ENCODE peak calls at places on chromosome 18, in six cellular contexts. One of them, this sample, is unnamed.

GRCh38 chr18:77557030-77557429 is 307.4 kb downstream of the GALR1 start:
- DNase-seq in astrocyte of the spinal cord: peak; percentile 12
- DNase-seq in spleen: no peak
- DNase-seq in choroid plexus epithelial cell: peak; percentile 55
- DNase-seq in heart right ventricle: no peak
- DNase-seq in GM12864: no peak
- DNase-seq in this sample: no peak

GRCh38 chr18:4293337-4293736 is 161.8 kb downstream of the DLGAP1 start:
- DNase-seq in astrocyte of the spinal cord: no peak
- DNase-seq in spleen: no peak
- DNase-seq in choroid plexus epithelial cell: no peak
- DNase-seq in heart right ventricle: no peak
- DNase-seq in GM12864: no peak
- DNase-seq in this sample: no peak

GRCh38 chr18:75341267-75341666 is 86.2 kb downstream of the SMIM21 start:
- DNase-seq in astrocyte of the spinal cord: peak; percentile 33
- DNase-seq in spleen: peak; percentile 60
- DNase-seq in choroid plexus epithelial cell: peak; percentile 17
- DNase-seq in heart right ventricle: no peak
- DNase-seq in GM12864: no peak
- DNase-seq in this sample: no peak

GRCh38 chr18:3264362-3264761 is 2.4 kb downstream of the MYL12B start:
- DNase-seq in astrocyte of the spinal cord: no peak
- DNase-seq in spleen: no peak
- DNase-seq in choroid plexus epithelial cell: no peak
- DNase-seq in heart right ventricle: no peak
- DNase-seq in GM12864: no peak
- DNase-seq in this sample: no peak

GRCh38 chr18:31931163-31931885 is 11.6 kb downstream of the TRAPPC8 start:
- DNase-seq in astrocyte of the spinal cord: peak; percentile 16
- DNase-seq in spleen: no peak
- DNase-seq in choroid plexus epithelial cell: peak; percentile 65
- DNase-seq in heart right ventricle: no peak
- DNase-seq in GM12864: no peak
- DNase-seq in this sample: no peak

GRCh38 chr18:61578846-61579245 is 245.6 kb downstream of the CDH20 start:
- DNase-seq in astrocyte of the spinal cord: no peak
- DNase-seq in spleen: no peak
- DNase-seq in choroid plexus epithelial cell: no peak
- DNase-seq in heart right ventricle: no peak
- DNase-seq in GM12864: no peak
- DNase-seq in this sample: no peak

GRCh38 chr18:73793386-73793785 is 354.2 kb downstream of the FBXO15 start:
- DNase-seq in astrocyte of the spinal cord: peak; percentile 40
- DNase-seq in spleen: no peak
- DNase-seq in choroid plexus epithelial cell: peak; percentile 77
- DNase-seq in heart right ventricle: no peak
- DNase-seq in GM12864: no peak
- DNase-seq in this sample: no peak

GRCh38 chr18:9916067-9916684 is 2.4 kb downstream of the VAPA start:
- DNase-seq in astrocyte of the spinal cord: peak; percentile 41
- DNase-seq in spleen: no peak
- DNase-seq in choroid plexus epithelial cell: no peak
- DNase-seq in heart right ventricle: no peak
- DNase-seq in GM12864: no peak
- DNase-seq in this sample: no peak

GRCh38 chr18:58452392-58453166 is 176.3 kb downstream of the ALPK2 start:
- DNase-seq in astrocyte of the spinal cord: no peak
- DNase-seq in spleen: no peak
- DNase-seq in choroid plexus epithelial cell: no peak
- DNase-seq in heart right ventricle: no peak
- DNase-seq in GM12864: no peak
- DNase-seq in this sample: no peak

GRCh38 chr18:13447621-13448020 is 229.1 kb downstream of the LDLRAD4 start:
- DNase-seq in astrocyte of the spinal cord: peak; percentile 87
- DNase-seq in spleen: no peak
- DNase-seq in choroid plexus epithelial cell: peak; percentile 91
- DNase-seq in heart right ventricle: peak; percentile 34
- DNase-seq in GM12864: no peak
- DNase-seq in this sample: peak; percentile 79

DNA sequence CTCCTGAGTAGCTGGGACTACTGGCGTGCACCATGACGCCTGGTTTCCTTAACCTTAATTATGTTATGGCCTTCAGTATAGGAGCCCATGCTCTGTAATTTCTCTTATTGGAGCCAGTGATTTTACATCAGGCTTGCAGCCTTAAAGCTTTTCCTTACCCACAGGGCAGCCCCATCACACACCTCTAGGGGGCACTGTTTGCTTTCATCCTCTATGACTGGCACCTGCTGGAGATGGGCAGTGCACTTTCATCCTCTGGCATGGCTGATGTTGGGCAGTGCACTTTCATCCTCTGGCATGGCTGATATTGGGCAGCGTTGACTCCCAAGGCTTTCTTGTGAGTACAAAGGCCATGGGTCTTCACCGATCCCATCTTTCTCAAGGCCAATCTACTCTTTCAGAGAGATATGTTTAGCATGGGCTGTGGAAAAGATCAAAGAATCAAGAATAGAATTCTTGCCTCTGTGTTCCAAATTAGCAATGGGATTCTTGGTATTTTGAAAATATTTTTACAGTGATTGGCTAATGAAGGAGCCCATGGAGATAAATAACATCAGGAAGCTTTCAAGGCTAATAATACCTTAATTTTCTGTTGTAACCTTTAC is 80.7 kb upstream of the MEX3C start:
- DNase-seq in astrocyte of the spinal cord: peak; percentile 8
- DNase-seq in spleen: no peak
- DNase-seq in choroid plexus epithelial cell: peak; percentile 32
- DNase-seq in heart right ventricle: no peak
- DNase-seq in GM12864: peak; percentile 13
- DNase-seq in this sample: no peak
- TF ChIP-seq CTCF in astrocyte of the spinal cord: peak; percentile 60
- TF ChIP-seq CTCF in spleen: peak; percentile 30
- TF ChIP-seq CTCF in choroid plexus epithelial cell: peak; percentile 63
- TF ChIP-seq CTCF in heart right ventricle: peak; percentile 10
- TF ChIP-seq CTCF in GM12864: peak; percentile 77
- TF ChIP-seq CTCF in this sample: no peak

GRCh38 chr18:26619350-26619749 is 71.0 kb upstream of the KCTD1 start:
- DNase-seq in astrocyte of the spinal cord: no peak
- DNase-seq in spleen: no peak
- DNase-seq in choroid plexus epithelial cell: no peak
- DNase-seq in heart right ventricle: no peak
- DNase-seq in GM12864: no peak
- DNase-seq in this sample: no peak

GRCh38 chr18:26621161-26622026 is 73.0 kb upstream of the KCTD1 start:
- DNase-seq in astrocyte of the spinal cord: peak; percentile 35
- DNase-seq in spleen: no peak
- DNase-seq in choroid plexus epithelial cell: peak; percentile 71
- DNase-seq in heart right ventricle: peak; percentile 27
- DNase-seq in GM12864: peak; percentile 7
- DNase-seq in this sample: no peak

GRCh38 chr18:26628017-26628416 is 79.7 kb upstream of the KCTD1 start:
- DNase-seq in astrocyte of the spinal cord: no peak
- DNase-seq in spleen: no peak
- DNase-seq in choroid plexus epithelial cell: no peak
- DNase-seq in heart right ventricle: no peak
- DNase-seq in GM12864: no peak
- DNase-seq in this sample: no peak

DNA sequence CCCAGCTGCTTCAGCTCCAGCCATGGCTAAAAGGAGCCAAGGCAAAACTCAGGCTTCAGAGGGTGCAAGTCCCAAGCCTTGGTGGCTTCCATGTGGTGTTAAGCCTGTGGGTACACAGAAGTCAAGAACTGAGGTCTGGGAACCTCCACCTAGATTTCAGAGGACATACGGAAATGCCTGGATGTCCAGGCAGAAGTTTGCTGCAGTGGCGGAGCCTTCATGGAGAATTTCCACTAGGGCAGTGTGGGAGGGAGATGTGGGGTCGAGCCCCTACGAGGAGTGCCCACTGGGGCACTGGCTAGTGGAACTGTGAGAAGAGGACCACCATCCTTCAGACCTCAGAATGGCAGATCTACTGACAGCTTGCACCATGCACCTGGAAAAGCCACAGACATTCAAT is 76.1 kb upstream of the KCTD1 start:
- DNase-seq in astrocyte of the spinal cord: no peak
- DNase-seq in spleen: no peak
- DNase-seq in choroid plexus epithelial cell: no peak
- DNase-seq in heart right ventricle: no peak
- DNase-seq in GM12864: no peak
- DNase-seq in this sample: no peak
- H3K4me3 ChIP-seq in astrocyte of the spinal cord: no peak overlapping the region
- H3K4me3 ChIP-seq in spleen: no peak overlapping the region
- H3K4me3 ChIP-seq in choroid plexus epithelial cell: no peak overlapping the region
- H3K4me3 ChIP-seq in heart right ventricle: no peak overlapping the region
- H3K4me3 ChIP-seq in GM12864: no peak overlapping the region
- H3K4me3 ChIP-seq in this sample: no peak overlapping the region

GRCh38 chr18:6983366-6983765 is 134.2 kb downstream of the LAMA1 start:
- DNase-seq in astrocyte of the spinal cord: no peak
- DNase-seq in spleen: no peak
- DNase-seq in choroid plexus epithelial cell: no peak
- DNase-seq in heart right ventricle: no peak
- DNase-seq in GM12864: no peak
- DNase-seq in this sample: no peak
- TF ChIP-seq CTCF in astrocyte of the spinal cord: no peak
- TF ChIP-seq CTCF in spleen: no peak
- TF ChIP-seq CTCF in choroid plexus epithelial cell: no peak
- TF ChIP-seq CTCF in heart right ventricle: no peak
- TF ChIP-seq CTCF in GM12864: no peak
- TF ChIP-seq CTCF in this sample: no peak

GRCh38 chr18:8675057-8675456 is 30.3 kb upstream of the MTCL1 start:
- DNase-seq in astrocyte of the spinal cord: no peak
- DNase-seq in spleen: no peak
- DNase-seq in choroid plexus epithelial cell: no peak
- DNase-seq in heart right ventricle: no peak
- DNase-seq in GM12864: no peak
- DNase-seq in this sample: no peak

GRCh38 chr18:8668381-8668780 is 37.0 kb upstream of the MTCL1 start:
- DNase-seq in astrocyte of the spinal cord: no peak
- DNase-seq in spleen: no peak
- DNase-seq in choroid plexus epithelial cell: no peak
- DNase-seq in heart right ventricle: no peak
- DNase-seq in GM12864: no peak
- DNase-seq in this sample: no peak

GRCh38 chr18:8667846-8668245 is 37.5 kb upstream of the MTCL1 start:
- DNase-seq in astrocyte of the spinal cord: peak; percentile 46
- DNase-seq in spleen: no peak
- DNase-seq in choroid plexus epithelial cell: peak; percentile 65
- DNase-seq in heart right ventricle: no peak
- DNase-seq in GM12864: no peak
- DNase-seq in this sample: no peak

GRCh38 chr18:8669571-8669970 is 35.8 kb upstream of the MTCL1 start:
- DNase-seq in astrocyte of the spinal cord: no peak
- DNase-seq in spleen: no peak
- DNase-seq in choroid plexus epithelial cell: no peak
- DNase-seq in heart right ventricle: no peak
- DNase-seq in GM12864: no peak
- DNase-seq in this sample: no peak

DNA sequence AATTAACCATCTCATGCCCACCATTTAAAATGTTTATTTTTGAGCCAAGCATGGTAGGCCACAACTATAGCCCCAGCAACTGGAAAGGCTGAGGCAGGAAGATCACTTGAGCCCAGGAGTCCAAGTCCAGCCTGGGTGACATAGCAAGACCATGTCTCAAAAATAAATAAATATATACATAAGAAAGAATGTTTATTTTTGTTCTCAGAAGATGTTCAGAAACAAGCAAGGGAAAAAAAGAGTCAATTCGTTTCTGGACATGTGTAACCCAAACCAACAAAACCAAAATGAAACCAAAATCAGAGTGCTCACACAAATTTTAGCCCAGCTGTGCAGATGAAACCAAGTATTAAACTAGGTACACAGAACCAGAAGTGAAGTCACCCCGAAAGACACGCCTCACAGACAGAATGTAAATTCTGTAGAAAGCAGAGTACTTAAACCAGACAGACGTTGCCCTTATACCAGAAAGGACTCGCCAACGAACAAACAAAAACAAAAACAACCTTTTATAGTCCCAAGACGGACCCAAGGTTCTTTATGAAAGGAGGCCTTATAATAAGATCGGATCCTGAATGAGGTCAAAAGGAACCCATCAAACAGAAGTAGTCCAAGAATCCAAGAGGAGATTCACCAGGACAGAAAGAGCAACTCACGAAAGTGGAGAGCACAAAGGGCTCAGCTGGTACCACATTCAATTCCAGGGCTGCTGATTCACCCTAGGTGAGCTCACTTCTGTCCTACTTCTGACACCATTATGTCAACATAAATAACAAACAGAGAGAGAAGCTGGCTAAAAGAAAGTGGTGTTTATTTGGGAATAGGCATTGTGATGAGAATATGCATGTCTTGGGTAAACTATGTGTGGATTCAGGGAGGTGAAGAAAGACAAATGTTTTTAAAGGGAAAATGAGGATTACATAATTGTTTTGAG is 31.8 kb upstream of the MTCL1 start:
- DNase-seq in astrocyte of the spinal cord: no peak
- DNase-seq in spleen: no peak
- DNase-seq in choroid plexus epithelial cell: no peak
- DNase-seq in heart right ventricle: no peak
- DNase-seq in GM12864: peak; percentile 56
- DNase-seq in this sample: no peak
- H3K4me3 ChIP-seq in astrocyte of the spinal cord: no peak overlapping the region
- H3K4me3 ChIP-seq in spleen: no peak overlapping the region
- H3K4me3 ChIP-seq in choroid plexus epithelial cell: no peak overlapping the region
- H3K4me3 ChIP-seq in heart right ventricle: no peak overlapping the region
- H3K4me3 ChIP-seq in GM12864: no peak overlapping the region
- H3K4me3 ChIP-seq in this sample: no peak overlapping the region

GRCh38 chr18:22704627-22704918 is 228.6 kb upstream of the RBBP8 start:
- DNase-seq in astrocyte of the spinal cord: no peak
- DNase-seq in spleen: no peak
- DNase-seq in choroid plexus epithelial cell: no peak
- DNase-seq in heart right ventricle: no peak
- DNase-seq in GM12864: no peak
- DNase-seq in this sample: no peak
- TF ChIP-seq CTCF in astrocyte of the spinal cord: no peak
- TF ChIP-seq CTCF in spleen: no peak
- TF ChIP-seq CTCF in choroid plexus epithelial cell: no peak
- TF ChIP-seq CTCF in heart right ventricle: no peak
- TF ChIP-seq CTCF in GM12864: no peak
- TF ChIP-seq CTCF in this sample: no peak